ENCODE peak calls at places on chromosomes 4 and X, in seven cellular contexts. One of them, this sample, is unnamed.

GRCh38 chr4:52655505-52655904 is 3.6 kb downstream of the USP46 start:
- DNase-seq in RWPE1: no peak
- DNase-seq in lower leg skin: no peak
- DNase-seq in dorsolateral prefrontal cortex: no peak
- DNase-seq in activated naive CD8-positive, alpha-beta T cell treated with anti-CD3 and anti-CD28 coated beads, Interleukin-2, amount 50 U/mL, for 24 hours: no peak
- DNase-seq in naive thymus-derived CD8-positive, alpha-beta T cell: no peak
- DNase-seq in foreskin fibroblast: no peak
- DNase-seq in this sample: no peak

GRCh38 chrX:85052636-85053343 is 49.1 kb downstream of the APOOL start:
- DNase-seq in foreskin fibroblast: peak
- DNase-seq in lower leg skin: no peak
- DNase-seq in activated naive CD8-positive, alpha-beta T cell treated with anti-CD3 and anti-CD28 coated beads, Interleukin-2, amount 50 U/mL, for 24 hours: no peak
- DNase-seq in naive thymus-derived CD8-positive, alpha-beta T cell: no peak
- DNase-seq in dorsolateral prefrontal cortex: no peak
- DNase-seq in RWPE1: peak
- DNase-seq in this sample: peak

GRCh38 chr4:74570095-74570494 is 125.2 kb downstream of the AREG start:
- DNase-seq in lower leg skin: no peak
- DNase-seq in RWPE1: no peak
- DNase-seq in activated naive CD8-positive, alpha-beta T cell treated with anti-CD3 and anti-CD28 coated beads, Interleukin-2, amount 50 U/mL, for 24 hours: no peak
- DNase-seq in dorsolateral prefrontal cortex: no peak
- DNase-seq in naive thymus-derived CD8-positive, alpha-beta T cell: no peak
- DNase-seq in foreskin fibroblast: no peak
- DNase-seq in this sample: no peak

GRCh38 chrX:105910563-105911105 is 88.3 kb downstream of the NRK start:
- DNase-seq in lower leg skin: no peak
- DNase-seq in RWPE1: no peak
- DNase-seq in naive thymus-derived CD8-positive, alpha-beta T cell: no peak
- DNase-seq in foreskin fibroblast: no peak
- DNase-seq in activated naive CD8-positive, alpha-beta T cell treated with anti-CD3 and anti-CD28 coated beads, Interleukin-2, amount 50 U/mL, for 24 hours: no peak
- DNase-seq in dorsolateral prefrontal cortex: no peak
- DNase-seq in this sample: no peak

GRCh38 chr4:140652601-140653000 is 83.8 kb upstream of the UCP1 start:
- DNase-seq in naive thymus-derived CD8-positive, alpha-beta T cell: no peak
- DNase-seq in lower leg skin: no peak
- DNase-seq in dorsolateral prefrontal cortex: no peak
- DNase-seq in foreskin fibroblast: no peak
- DNase-seq in activated naive CD8-positive, alpha-beta T cell treated with anti-CD3 and anti-CD28 coated beads, Interleukin-2, amount 50 U/mL, for 24 hours: no peak
- DNase-seq in RWPE1: no peak
- DNase-seq in this sample: no peak

GRCh38 chr4:78768447-78769177 is 7.5 kb upstream of the BMP2K start:
- DNase-seq in lower leg skin: no peak
- DNase-seq in RWPE1: peak
- DNase-seq in dorsolateral prefrontal cortex: no peak
- DNase-seq in foreskin fibroblast: peak
- DNase-seq in naive thymus-derived CD8-positive, alpha-beta T cell: no peak
- DNase-seq in activated naive CD8-positive, alpha-beta T cell treated with anti-CD3 and anti-CD28 coated beads, Interleukin-2, amount 50 U/mL, for 24 hours: no peak
- DNase-seq in this sample: peak

GRCh38 chrX:132277953-132278614 is 58.8 kb upstream of the RAP2C start:
- DNase-seq in lower leg skin: no peak
- DNase-seq in dorsolateral prefrontal cortex: no peak
- DNase-seq in activated naive CD8-positive, alpha-beta T cell treated with anti-CD3 and anti-CD28 coated beads, Interleukin-2, amount 50 U/mL, for 24 hours: no peak
- DNase-seq in RWPE1: no peak
- DNase-seq in naive thymus-derived CD8-positive, alpha-beta T cell: no peak
- DNase-seq in foreskin fibroblast: no peak
- DNase-seq in this sample: no peak

GRCh38 chr4:121778991-121779628 is 14.1 kb upstream of the SMIM43 start:
- DNase-seq in naive thymus-derived CD8-positive, alpha-beta T cell: no peak
- DNase-seq in foreskin fibroblast: no peak
- DNase-seq in RWPE1: no peak
- DNase-seq in activated naive CD8-positive, alpha-beta T cell treated with anti-CD3 and anti-CD28 coated beads, Interleukin-2, amount 50 U/mL, for 24 hours: no peak
- DNase-seq in lower leg skin: no peak
- DNase-seq in dorsolateral prefrontal cortex: no peak
- DNase-seq in this sample: no peak

GRCh38 chr4:133143775-133144430 is 5.2 kb upstream of the PCDH10 start:
- DNase-seq in foreskin fibroblast: no peak
- DNase-seq in naive thymus-derived CD8-positive, alpha-beta T cell: no peak
- DNase-seq in activated naive CD8-positive, alpha-beta T cell treated with anti-CD3 and anti-CD28 coated beads, Interleukin-2, amount 50 U/mL, for 24 hours: no peak
- DNase-seq in lower leg skin: no peak
- DNase-seq in dorsolateral prefrontal cortex: no peak
- DNase-seq in RWPE1: no peak
- DNase-seq in this sample: no peak

GRCh38 chr4:2058264-2059033 is 678 bp upstream of the NAT8L start:
- DNase-seq in RWPE1: no peak
- DNase-seq in activated naive CD8-positive, alpha-beta T cell treated with anti-CD3 and anti-CD28 coated beads, Interleukin-2, amount 50 U/mL, for 24 hours: peak
- DNase-seq in foreskin fibroblast: no peak
- DNase-seq in dorsolateral prefrontal cortex: no peak
- DNase-seq in lower leg skin: no peak
- DNase-seq in naive thymus-derived CD8-positive, alpha-beta T cell: no peak
- DNase-seq in this sample: no peak

GRCh38 chr4:168864831-168865541 is 145.1 kb downstream of the CBR4 start:
- DNase-seq in lower leg skin: no peak
- DNase-seq in activated naive CD8-positive, alpha-beta T cell treated with anti-CD3 and anti-CD28 coated beads, Interleukin-2, amount 50 U/mL, for 24 hours: no peak
- DNase-seq in naive thymus-derived CD8-positive, alpha-beta T cell: no peak
- DNase-seq in RWPE1: no peak
- DNase-seq in foreskin fibroblast: peak
- DNase-seq in dorsolateral prefrontal cortex: no peak
- DNase-seq in this sample: peak

GRCh38 chr4:53695540-53696463 is 104.5 kb upstream of the LNX1 start:
- DNase-seq in naive thymus-derived CD8-positive, alpha-beta T cell: no peak
- DNase-seq in lower leg skin: no peak
- DNase-seq in dorsolateral prefrontal cortex: no peak
- DNase-seq in activated naive CD8-positive, alpha-beta T cell treated with anti-CD3 and anti-CD28 coated beads, Interleukin-2, amount 50 U/mL, for 24 hours: no peak
- DNase-seq in foreskin fibroblast: no peak
- DNase-seq in RWPE1: no peak
- DNase-seq in this sample: no peak

GRCh38 chr4:55326629-55327028 is 19.4 kb upstream of the SRD5A3 start:
- DNase-seq in naive thymus-derived CD8-positive, alpha-beta T cell: no peak
- DNase-seq in lower leg skin: no peak
- DNase-seq in foreskin fibroblast: no peak
- DNase-seq in dorsolateral prefrontal cortex: no peak
- DNase-seq in RWPE1: no peak
- DNase-seq in activated naive CD8-positive, alpha-beta T cell treated with anti-CD3 and anti-CD28 coated beads, Interleukin-2, amount 50 U/mL, for 24 hours: no peak
- DNase-seq in this sample: no peak

GRCh38 chrX:13092455-13092941 is 48.1 kb upstream of the FAM9C start:
- DNase-seq in dorsolateral prefrontal cortex: no peak
- DNase-seq in RWPE1: no peak
- DNase-seq in naive thymus-derived CD8-positive, alpha-beta T cell: peak
- DNase-seq in foreskin fibroblast: no peak
- DNase-seq in lower leg skin: peak
- DNase-seq in activated naive CD8-positive, alpha-beta T cell treated with anti-CD3 and anti-CD28 coated beads, Interleukin-2, amount 50 U/mL, for 24 hours: peak
- DNase-seq in this sample: no peak

GRCh38 chr4:130722370-130722769 is 1626.4 kb downstream of the C4orf33 start:
- DNase-seq in foreskin fibroblast: no peak
- DNase-seq in RWPE1: peak
- DNase-seq in activated naive CD8-positive, alpha-beta T cell treated with anti-CD3 and anti-CD28 coated beads, Interleukin-2, amount 50 U/mL, for 24 hours: no peak
- DNase-seq in naive thymus-derived CD8-positive, alpha-beta T cell: no peak
- DNase-seq in dorsolateral prefrontal cortex: no peak
- DNase-seq in lower leg skin: no peak
- DNase-seq in this sample: no peak

GRCh38 chrX:51332188-51332942 is at the start of gene NUDT10:
- DNase-seq in foreskin fibroblast: peak
- DNase-seq in naive thymus-derived CD8-positive, alpha-beta T cell: peak
- DNase-seq in RWPE1: no peak
- DNase-seq in activated naive CD8-positive, alpha-beta T cell treated with anti-CD3 and anti-CD28 coated beads, Interleukin-2, amount 50 U/mL, for 24 hours: peak
- DNase-seq in lower leg skin: no peak
- DNase-seq in dorsolateral prefrontal cortex: no peak
- DNase-seq in this sample: no peak

This sample was measured in HFFc6.